ENCODE peak calls at places on chromosomes 7 and 10, in six cellular contexts. One of them, this sample, is unnamed.

GRCh38 chr7:134827889-134828288 is 48.5 kb downstream of the CALD1 start:
- DNase-seq in neural progenitor cell: no peak
- DNase-seq in HCT116: no peak
- DNase-seq in PC-3: no peak
- DNase-seq in SK-N-SH: no peak
- DNase-seq in MM.1S: no peak
- DNase-seq in this sample: peak; percentile 81

GRCh38 chr10:28179490-28180099 is 123.3 kb downstream of the MPP7 start:
- DNase-seq in neural progenitor cell: peak; percentile 74
- DNase-seq in HCT116: peak; percentile 69
- DNase-seq in PC-3: peak; percentile 78
- DNase-seq in SK-N-SH: peak; percentile 23
- DNase-seq in MM.1S: peak; percentile 67
- DNase-seq in this sample: peak; percentile 66

GRCh38 chr7:4189151-4189570 is 492.9 kb upstream of the FOXK1 start:
- DNase-seq in neural progenitor cell: peak; percentile 17
- DNase-seq in HCT116: no peak
- DNase-seq in PC-3: peak; percentile 44
- DNase-seq in SK-N-SH: peak; percentile 89
- DNase-seq in MM.1S: no peak
- DNase-seq in this sample: no peak

GRCh38 chr10:73723516-73723915 is 20.7 kb upstream of the SEC24C start:
- DNase-seq in neural progenitor cell: no peak
- DNase-seq in HCT116: no peak
- DNase-seq in PC-3: no peak
- DNase-seq in SK-N-SH: no peak
- DNase-seq in MM.1S: no peak
- DNase-seq in this sample: no peak

GRCh38 chr7:114856625-114857024 is 65.3 kb upstream of the MDFIC start:
- DNase-seq in neural progenitor cell: peak; percentile 39
- DNase-seq in HCT116: no peak
- DNase-seq in PC-3: no peak
- DNase-seq in SK-N-SH: no peak
- DNase-seq in MM.1S: no peak
- DNase-seq in this sample: peak; percentile 9

GRCh38 chr7:28840515-28841125 is 117.5 kb downstream of the TRIL start:
- DNase-seq in neural progenitor cell: no peak
- DNase-seq in HCT116: peak; percentile 7
- DNase-seq in PC-3: peak; percentile 18
- DNase-seq in SK-N-SH: peak; percentile 50
- DNase-seq in MM.1S: no peak
- DNase-seq in this sample: peak; percentile 53

GRCh38 chr7:43625453-43625852 is 42.5 kb downstream of the STK17A start:
- DNase-seq in neural progenitor cell: no peak
- DNase-seq in HCT116: no peak
- DNase-seq in PC-3: no peak
- DNase-seq in SK-N-SH: no peak
- DNase-seq in MM.1S: peak; percentile 63
- DNase-seq in this sample: no peak

GRCh38 chr10:122126763-122127659 is 138.0 kb downstream of the TACC2 start:
- DNase-seq in neural progenitor cell: peak; percentile 65
- DNase-seq in HCT116: peak; percentile 58
- DNase-seq in PC-3: peak; percentile 88
- DNase-seq in SK-N-SH: no peak
- DNase-seq in MM.1S: no peak
- DNase-seq in this sample: peak; percentile 94

GRCh38 chr7:83879103-83879502 is 230.2 kb upstream of the SEMA3E start:
- DNase-seq in neural progenitor cell: no peak
- DNase-seq in HCT116: no peak
- DNase-seq in PC-3: no peak
- DNase-seq in SK-N-SH: no peak
- DNase-seq in MM.1S: no peak
- DNase-seq in this sample: no peak

GRCh38 chr7:40644454-40645188 is 509.8 kb downstream of the SUGCT start:
- DNase-seq in neural progenitor cell: no peak
- DNase-seq in HCT116: no peak
- DNase-seq in PC-3: no peak
- DNase-seq in SK-N-SH: peak; percentile 41
- DNase-seq in MM.1S: peak; percentile 95
- DNase-seq in this sample: no peak

GRCh38 chr10:124037286-124037685 is 56.1 kb downstream of the CHST15 start:
- DNase-seq in neural progenitor cell: no peak
- DNase-seq in HCT116: no peak
- DNase-seq in PC-3: no peak
- DNase-seq in SK-N-SH: no peak
- DNase-seq in MM.1S: no peak
- DNase-seq in this sample: no peak

GRCh38 chr10:126851414-126851813 is 53.8 kb upstream of the DOCK1 start:
- DNase-seq in neural progenitor cell: no peak
- DNase-seq in HCT116: no peak
- DNase-seq in PC-3: no peak
- DNase-seq in SK-N-SH: no peak
- DNase-seq in MM.1S: no peak
- DNase-seq in this sample: no peak

GRCh38 chr10:33314788-33315561 is 19.5 kb downstream of the NRP1 start:
- DNase-seq in neural progenitor cell: no peak
- DNase-seq in HCT116: no peak
- DNase-seq in PC-3: peak; percentile 92
- DNase-seq in SK-N-SH: no peak
- DNase-seq in MM.1S: no peak
- DNase-seq in this sample: no peak

GRCh38 chr7:13911920-13912319 is 77.5 kb downstream of the ETV1 start:
- DNase-seq in neural progenitor cell: no peak
- DNase-seq in HCT116: no peak
- DNase-seq in PC-3: no peak
- DNase-seq in SK-N-SH: no peak
- DNase-seq in MM.1S: no peak
- DNase-seq in this sample: no peak

GRCh38 chr10:103463456-103463855 is 4.8 kb upstream of the CALHM1 start:
- DNase-seq in neural progenitor cell: no peak
- DNase-seq in HCT116: no peak
- DNase-seq in PC-3: no peak
- DNase-seq in SK-N-SH: no peak
- DNase-seq in MM.1S: no peak
- DNase-seq in this sample: peak; percentile 44

GRCh38 chr10:53646525-53646924 is 873.9 kb upstream of the MBL2 start:
- DNase-seq in neural progenitor cell: no peak
- DNase-seq in HCT116: no peak
- DNase-seq in PC-3: no peak
- DNase-seq in SK-N-SH: peak; percentile 13
- DNase-seq in MM.1S: no peak
- DNase-seq in this sample: no peak

GRCh38 chr7:8056431-8056830 is 87.8 kb downstream of the GLCCI1 start:
- DNase-seq in neural progenitor cell: no peak
- DNase-seq in HCT116: no peak
- DNase-seq in PC-3: no peak
- DNase-seq in SK-N-SH: no peak
- DNase-seq in MM.1S: no peak
- DNase-seq in this sample: peak; percentile 10

GRCh38 chr7:154767194-154767593 is 235.7 kb downstream of the PAXIP1 start:
- DNase-seq in neural progenitor cell: no peak
- DNase-seq in HCT116: no peak
- DNase-seq in PC-3: peak; percentile 59
- DNase-seq in SK-N-SH: no peak
- DNase-seq in MM.1S: no peak
- DNase-seq in this sample: no peak

GRCh38 chr10:45239642-45240041 is 75.8 kb downstream of the OR13A1 start:
- DNase-seq in neural progenitor cell: no peak
- DNase-seq in HCT116: no peak
- DNase-seq in PC-3: no peak
- DNase-seq in SK-N-SH: no peak
- DNase-seq in MM.1S: no peak
- DNase-seq in this sample: peak; percentile 42

GRCh38 chr7:79778786-79779382 is 325.4 kb upstream of the MAGI2 start:
- DNase-seq in neural progenitor cell: no peak
- DNase-seq in HCT116: no peak
- DNase-seq in PC-3: no peak
- DNase-seq in SK-N-SH: no peak
- DNase-seq in MM.1S: no peak
- DNase-seq in this sample: peak; percentile 91

GRCh38 chr7:79770053-79770452 is 316.6 kb upstream of the MAGI2 start:
- DNase-seq in neural progenitor cell: no peak
- DNase-seq in HCT116: no peak
- DNase-seq in PC-3: no peak
- DNase-seq in SK-N-SH: no peak
- DNase-seq in MM.1S: no peak
- DNase-seq in this sample: no peak

GRCh38 chr7:79770970-79771369 is 317.5 kb upstream of the MAGI2 start:
- DNase-seq in neural progenitor cell: no peak
- DNase-seq in HCT116: no peak
- DNase-seq in PC-3: no peak
- DNase-seq in SK-N-SH: no peak
- DNase-seq in MM.1S: peak; percentile 56
- DNase-seq in this sample: no peak

GRCh38 chr7:79774150-79774549 is 320.7 kb upstream of the MAGI2 start:
- DNase-seq in neural progenitor cell: no peak
- DNase-seq in HCT116: no peak
- DNase-seq in PC-3: peak; percentile 56
- DNase-seq in SK-N-SH: no peak
- DNase-seq in MM.1S: no peak
- DNase-seq in this sample: peak; percentile 44
- TF ChIP-seq EZH2phosphoT487 in neural progenitor cell: no peak
- TF ChIP-seq EZH2phosphoT487 in HCT116: no peak
- TF ChIP-seq EZH2phosphoT487 in PC-3: no peak
- TF ChIP-seq EZH2phosphoT487 in SK-N-SH: no peak
- TF ChIP-seq EZH2phosphoT487 in MM.1S: no peak
- TF ChIP-seq EZH2phosphoT487 in this sample: no peak

GRCh38 chr7:74178632-74179031 is 4.5 kb downstream of the EIF4H start:
- DNase-seq in neural progenitor cell: no peak
- DNase-seq in HCT116: no peak
- DNase-seq in PC-3: no peak
- DNase-seq in SK-N-SH: no peak
- DNase-seq in MM.1S: no peak
- DNase-seq in this sample: peak; percentile 78

GRCh38 chr7:74175270-74175803 is 1.2 kb downstream of the EIF4H start:
- DNase-seq in neural progenitor cell: peak; percentile 12
- DNase-seq in HCT116: no peak
- DNase-seq in PC-3: peak; percentile 13
- DNase-seq in SK-N-SH: no peak
- DNase-seq in MM.1S: peak; percentile 13
- DNase-seq in this sample: no peak

GRCh38 chr7:74173866-74174605 is at the start of gene EIF4H:
- DNase-seq in neural progenitor cell: peak; percentile 97
- DNase-seq in HCT116: peak; percentile 86
- DNase-seq in PC-3: peak; percentile 95
- DNase-seq in SK-N-SH: peak; percentile 100
- DNase-seq in MM.1S: peak; percentile 93
- DNase-seq in this sample: peak; percentile 97

GRCh38 chr7:74174606-74175082 is 488 bp downstream of the EIF4H start:
- DNase-seq in neural progenitor cell: peak; percentile 75
- DNase-seq in HCT116: no peak
- DNase-seq in PC-3: peak; percentile 15
- DNase-seq in SK-N-SH: peak; percentile 85
- DNase-seq in MM.1S: peak; percentile 31
- DNase-seq in this sample: peak; percentile 75

DNA sequence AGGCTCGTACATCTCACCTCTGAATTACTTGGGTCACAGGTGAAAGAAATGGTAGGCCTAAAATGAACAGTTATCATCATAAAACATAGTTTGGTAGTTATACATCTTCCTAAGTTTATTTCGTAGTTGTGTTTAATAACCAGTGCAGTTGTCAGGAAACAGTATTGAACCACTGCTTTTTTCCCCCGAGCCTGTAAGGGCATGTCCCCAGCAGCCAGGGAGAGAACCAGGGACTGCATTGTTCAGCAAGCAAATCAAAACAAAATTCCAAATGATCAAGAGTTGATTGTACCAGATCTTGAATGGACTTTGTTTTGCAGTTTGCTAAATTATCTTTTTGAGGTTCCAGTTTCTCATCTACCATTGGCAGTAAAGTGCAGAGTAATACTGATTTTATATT is 2.4 kb downstream of the EIF4H start:
- DNase-seq in neural progenitor cell: no peak
- DNase-seq in HCT116: no peak
- DNase-seq in PC-3: no peak
- DNase-seq in SK-N-SH: no peak
- DNase-seq in MM.1S: no peak
- DNase-seq in this sample: no peak
- H3K9ac ChIP-seq in neural progenitor cell: no peak overlapping the region
- H3K9ac ChIP-seq in HCT116: no peak overlapping the region
- H3K9ac ChIP-seq in PC-3: no peak overlapping the region
- H3K9ac ChIP-seq in SK-N-SH: peak overlapping the region; percentile 95
- H3K9ac ChIP-seq in MM.1S: no peak overlapping the region
- H3K9ac ChIP-seq in this sample: peak overlapping the region; percentile 98

GRCh38 chr10:17527530-17528146 is 73.2 kb upstream of the ST8SIA6 start:
- DNase-seq in neural progenitor cell: no peak
- DNase-seq in HCT116: no peak
- DNase-seq in PC-3: peak; percentile 70
- DNase-seq in SK-N-SH: no peak
- DNase-seq in MM.1S: no peak
- DNase-seq in this sample: peak; percentile 38
- TF ChIP-seq EZH2phosphoT487 in neural progenitor cell: no peak
- TF ChIP-seq EZH2phosphoT487 in HCT116: no peak
- TF ChIP-seq EZH2phosphoT487 in PC-3: no peak
- TF ChIP-seq EZH2phosphoT487 in SK-N-SH: no peak
- TF ChIP-seq EZH2phosphoT487 in MM.1S: no peak
- TF ChIP-seq EZH2phosphoT487 in this sample: no peak

DNA sequence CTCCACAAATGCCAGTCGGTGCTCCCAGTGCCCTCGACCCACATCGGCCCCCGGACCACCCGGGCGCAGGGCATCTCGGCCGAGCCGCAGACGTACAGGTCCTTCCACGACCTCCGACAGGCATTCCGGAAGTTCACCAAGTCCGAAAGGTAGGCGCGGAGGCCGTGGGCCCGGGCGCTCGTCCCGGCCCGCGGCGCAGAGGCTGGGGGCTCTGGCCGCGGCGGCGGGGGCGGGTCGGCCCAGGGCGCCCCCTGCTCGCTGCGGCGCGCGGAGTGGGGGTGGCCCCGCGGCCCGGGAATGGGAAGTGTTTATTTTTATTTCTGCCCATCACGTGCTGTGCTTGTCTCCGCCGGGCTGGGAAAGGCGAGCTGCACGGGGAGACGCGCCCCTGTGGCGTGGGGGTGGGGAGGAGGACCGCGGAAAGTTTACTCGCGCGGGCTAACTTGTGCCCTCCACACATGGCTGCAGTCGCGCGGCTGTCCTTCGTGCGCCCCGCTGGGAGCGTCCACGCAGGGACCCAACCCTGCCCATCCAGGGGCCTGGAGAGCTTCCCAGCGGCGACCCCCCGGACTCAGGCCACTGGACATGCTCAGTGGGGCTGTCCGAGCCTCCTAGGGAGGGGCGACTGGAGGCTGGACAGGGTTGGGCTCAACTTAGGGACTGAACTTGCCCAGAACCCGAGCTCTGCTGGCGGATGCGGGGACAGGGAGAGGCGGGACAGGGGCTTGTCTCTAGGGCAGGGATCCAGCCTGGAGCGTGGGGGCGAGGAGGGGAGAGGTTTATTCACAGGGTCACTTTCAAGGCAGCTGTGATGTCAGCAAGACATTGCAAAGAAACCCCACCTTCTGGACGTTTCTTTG is 82.6 kb upstream of the PRKG1 start:
- DNase-seq in neural progenitor cell: peak; percentile 58
- DNase-seq in HCT116: no peak
- DNase-seq in PC-3: no peak
- DNase-seq in SK-N-SH: peak; percentile 64
- DNase-seq in MM.1S: no peak
- DNase-seq in this sample: peak; percentile 79
- H3K9ac ChIP-seq in neural progenitor cell: no peak overlapping the region
- H3K9ac ChIP-seq in HCT116: peak overlapping the region; percentile 37
- H3K9ac ChIP-seq in PC-3: peak overlapping the region; percentile 1
- H3K9ac ChIP-seq in SK-N-SH: peak overlapping the region; percentile 56
- H3K9ac ChIP-seq in MM.1S: no peak overlapping the region
- H3K9ac ChIP-seq in this sample: peak overlapping the region; percentile 98

GRCh38 chr10:59517961-59518360 is 155.6 kb upstream of the FAM13C start:
- DNase-seq in neural progenitor cell: no peak
- DNase-seq in HCT116: no peak
- DNase-seq in PC-3: no peak
- DNase-seq in SK-N-SH: no peak
- DNase-seq in MM.1S: no peak
- DNase-seq in this sample: no peak
- TF ChIP-seq EZH2phosphoT487 in neural progenitor cell: no peak
- TF ChIP-seq EZH2phosphoT487 in HCT116: no peak
- TF ChIP-seq EZH2phosphoT487 in PC-3: no peak
- TF ChIP-seq EZH2phosphoT487 in SK-N-SH: no peak
- TF ChIP-seq EZH2phosphoT487 in MM.1S: no peak
- TF ChIP-seq EZH2phosphoT487 in this sample: no peak

This sample was measured in GM23248.